ENCODE peak calls at places on chromosomes 13 and 19, in four cellular contexts. One of them, this sample, is unnamed.

GRCh38 chr13:70249332-70250064 is 141.2 kb upstream of the KLHL1 start:
- DNase-seq in heart right ventricle: no peak
- DNase-seq in CD4-positive, alpha-beta T cell: no peak
- DNase-seq in left lung: no peak
- DNase-seq in this sample: no peak

GRCh38 chr19:18100710-18101109 is 3.1 kb downstream of the MAST3 start:
- DNase-seq in heart right ventricle: no peak
- DNase-seq in CD4-positive, alpha-beta T cell: no peak
- DNase-seq in left lung: no peak
- DNase-seq in this sample: peak; percentile 31

GRCh38 chr13:111946214-111946613 is 120.7 kb upstream of the SOX1 start:
- DNase-seq in CD4-positive, alpha-beta T cell: no peak
- DNase-seq in left lung: no peak
- DNase-seq in heart right ventricle: no peak
- DNase-seq in this sample: no peak

GRCh38 chr13:99894105-99894504 is 77.5 kb downstream of the ZIC5 start:
- DNase-seq in CD4-positive, alpha-beta T cell: no peak
- DNase-seq in heart right ventricle: no peak
- DNase-seq in left lung: no peak
- DNase-seq in this sample: no peak

GRCh38 chr13:48838193-48839000 is 137.3 kb upstream of the FNDC3A start:
- DNase-seq in CD4-positive, alpha-beta T cell: no peak
- DNase-seq in left lung: no peak
- DNase-seq in heart right ventricle: no peak
- DNase-seq in this sample: no peak

GRCh38 chr13:105774739-105775460 is 760.6 kb downstream of the EFNB2 start:
- DNase-seq in CD4-positive, alpha-beta T cell: no peak
- DNase-seq in left lung: no peak
- DNase-seq in heart right ventricle: no peak
- DNase-seq in this sample: no peak

GRCh38 chr13:49859568-49859967 is 67.1 kb upstream of the KPNA3 start:
- DNase-seq in left lung: peak; percentile 43
- DNase-seq in CD4-positive, alpha-beta T cell: no peak
- DNase-seq in heart right ventricle: no peak
- DNase-seq in this sample: no peak

GRCh38 chr19:1259873-1260748 is 9.0 kb upstream of the CIRBP start:
- DNase-seq in left lung: peak; percentile 64
- DNase-seq in CD4-positive, alpha-beta T cell: no peak
- DNase-seq in heart right ventricle: no peak
- DNase-seq in this sample: no peak

GRCh38 chr19:19403373-19403901 is 2.0 kb upstream of the GATAD2A start:
- DNase-seq in CD4-positive, alpha-beta T cell: no peak
- DNase-seq in heart right ventricle: no peak
- DNase-seq in left lung: no peak
- DNase-seq in this sample: no peak

GRCh38 chr13:109366521-109366920 is 419.9 kb downstream of the IRS2 start:
- DNase-seq in left lung: no peak
- DNase-seq in CD4-positive, alpha-beta T cell: no peak
- DNase-seq in heart right ventricle: no peak
- DNase-seq in this sample: no peak

GRCh38 chr19:35780717-35781116 is 5.4 kb downstream of the ARHGAP33 start:
- DNase-seq in left lung: no peak
- DNase-seq in CD4-positive, alpha-beta T cell: no peak
- DNase-seq in heart right ventricle: no peak
- DNase-seq in this sample: no peak

GRCh38 chr19:2719910-2720776 is 1.0 kb downstream of the DIRAS1 start:
- DNase-seq in heart right ventricle: peak; percentile 60
- DNase-seq in left lung: no peak
- DNase-seq in CD4-positive, alpha-beta T cell: no peak
- DNase-seq in this sample: peak; percentile 18

GRCh38 chr13:35767256-35767981 is 290.9 kb upstream of the MAB21L1 start:
- DNase-seq in left lung: no peak
- DNase-seq in CD4-positive, alpha-beta T cell: no peak
- DNase-seq in heart right ventricle: no peak
- DNase-seq in this sample: no peak

GRCh38 chr19:11848200-11848593 is 329 bp upstream of the ZNF439 start:
- DNase-seq in heart right ventricle: no peak
- DNase-seq in CD4-positive, alpha-beta T cell: no peak
- DNase-seq in left lung: no peak
- DNase-seq in this sample: no peak

GRCh38 chr19:12194827-12195500 is 32.1 kb downstream of the ZNF136 start:
- DNase-seq in CD4-positive, alpha-beta T cell: peak; percentile 55
- DNase-seq in left lung: peak; percentile 86
- DNase-seq in heart right ventricle: peak; percentile 90
- DNase-seq in this sample: no peak

GRCh38 chr19:7257148-7258041 is 36.8 kb downstream of the INSR start:
- DNase-seq in CD4-positive, alpha-beta T cell: no peak
- DNase-seq in heart right ventricle: peak; percentile 24
- DNase-seq in left lung: peak; percentile 38
- DNase-seq in this sample: no peak

GRCh38 chr13:66159526-66159925 is 1070.6 kb downstream of the PCDH9 start:
- DNase-seq in heart right ventricle: no peak
- DNase-seq in left lung: no peak
- DNase-seq in CD4-positive, alpha-beta T cell: no peak
- DNase-seq in this sample: no peak

GRCh38 chr13:26011996-26012688 is 39.7 kb downstream of the SHISA2 start:
- DNase-seq in heart right ventricle: no peak
- DNase-seq in left lung: peak; percentile 47
- DNase-seq in CD4-positive, alpha-beta T cell: peak; percentile 47
- DNase-seq in this sample: no peak

GRCh38 chr13:27920677-27921420 is 1.0 kb downstream of the PDX1 start:
- DNase-seq in CD4-positive, alpha-beta T cell: no peak
- DNase-seq in heart right ventricle: no peak
- DNase-seq in left lung: no peak
- DNase-seq in this sample: no peak

GRCh38 chr13:78607409-78608253 is 4.3 kb upstream of the POU4F1 start:
- DNase-seq in heart right ventricle: no peak
- DNase-seq in left lung: no peak
- DNase-seq in CD4-positive, alpha-beta T cell: no peak
- DNase-seq in this sample: no peak

GRCh38 chr13:37640499-37640898 is 41.9 kb upstream of the POSTN start:
- DNase-seq in heart right ventricle: no peak
- DNase-seq in CD4-positive, alpha-beta T cell: no peak
- DNase-seq in left lung: no peak
- DNase-seq in this sample: no peak

GRCh38 chr13:45179428-45179827 is 21.4 kb downstream of the KCTD4 start:
- DNase-seq in heart right ventricle: no peak
- DNase-seq in CD4-positive, alpha-beta T cell: no peak
- DNase-seq in left lung: no peak
- DNase-seq in this sample: no peak

GRCh38 chr19:14048439-14049153 is 13.3 kb downstream of the PALM3 start:
- DNase-seq in CD4-positive, alpha-beta T cell: peak; percentile 73
- DNase-seq in heart right ventricle: peak; percentile 42
- DNase-seq in left lung: no peak
- DNase-seq in this sample: peak; percentile 63

GRCh38 chr19:1445185-1445931 is 4.6 kb upstream of the APC2 start:
- DNase-seq in left lung: peak; percentile 63
- DNase-seq in CD4-positive, alpha-beta T cell: peak; percentile 66
- DNase-seq in heart right ventricle: peak; percentile 46
- DNase-seq in this sample: peak; percentile 83

GRCh38 chr19:31957711-31958110 is 387.7 kb upstream of the ZNF507 start:
- DNase-seq in left lung: no peak
- DNase-seq in CD4-positive, alpha-beta T cell: no peak
- DNase-seq in heart right ventricle: no peak
- DNase-seq in this sample: no peak

GRCh38 chr19:48169974-48170803 is at the start of the genes LIG1 and ZSWIM9:
- DNase-seq in left lung: peak; percentile 93
- DNase-seq in CD4-positive, alpha-beta T cell: peak; percentile 86
- DNase-seq in heart right ventricle: peak; percentile 91
- DNase-seq in this sample: peak; percentile 87
- TF ChIP-seq CTCF in left lung: no peak
- TF ChIP-seq CTCF in CD4-positive, alpha-beta T cell: no peak
- TF ChIP-seq CTCF in heart right ventricle: peak; percentile 51
- TF ChIP-seq CTCF in this sample: no peak

GRCh38 chr19:53308339-53308811 is 25.2 kb upstream of the ZNF845 start:
- DNase-seq in CD4-positive, alpha-beta T cell: no peak
- DNase-seq in heart right ventricle: no peak
- DNase-seq in left lung: no peak
- DNase-seq in this sample: peak; percentile 26
- TF ChIP-seq CTCF in CD4-positive, alpha-beta T cell: no peak
- TF ChIP-seq CTCF in heart right ventricle: peak; percentile 58
- TF ChIP-seq CTCF in left lung: no peak
- TF ChIP-seq CTCF in this sample: peak; percentile 76

GRCh38 chr19:50877338-50877737 is 4.1 kb downstream of the KLK2 start:
- DNase-seq in heart right ventricle: no peak
- DNase-seq in CD4-positive, alpha-beta T cell: no peak
- DNase-seq in left lung: no peak
- DNase-seq in this sample: no peak
- TF ChIP-seq CTCF in heart right ventricle: no peak
- TF ChIP-seq CTCF in CD4-positive, alpha-beta T cell: no peak
- TF ChIP-seq CTCF in left lung: no peak
- TF ChIP-seq CTCF in this sample: no peak

GRCh38 chr13:33016414-33017409 is at the start of gene KL:
- DNase-seq in left lung: peak; percentile 46
- DNase-seq in CD4-positive, alpha-beta T cell: no peak
- DNase-seq in heart right ventricle: peak; percentile 38
- DNase-seq in this sample: peak; percentile 17
- TF ChIP-seq CTCF in left lung: no peak
- TF ChIP-seq CTCF in CD4-positive, alpha-beta T cell: no peak
- TF ChIP-seq CTCF in heart right ventricle: peak; percentile 36
- TF ChIP-seq CTCF in this sample: peak; percentile 14

DNA sequence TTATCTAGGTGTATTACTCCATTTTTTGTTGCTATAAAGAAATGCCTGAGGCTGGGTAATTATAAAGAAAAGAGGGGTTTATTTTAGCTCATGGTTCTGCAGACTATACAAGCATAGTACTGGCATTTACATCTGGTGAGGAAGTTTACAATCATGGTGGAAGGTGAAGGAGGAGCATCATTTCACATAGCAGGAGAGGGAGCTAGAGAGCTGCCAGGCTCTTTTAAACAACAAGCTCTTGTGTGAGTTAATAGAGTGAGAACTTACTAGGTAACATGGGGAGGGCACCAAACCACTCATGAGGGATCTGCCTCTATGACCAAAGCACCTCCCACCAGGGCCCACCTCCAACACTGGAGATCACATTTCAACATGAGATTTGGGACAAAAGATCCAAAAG is 221.7 kb upstream of the GPC6 start:
- DNase-seq in left lung: no peak
- DNase-seq in heart right ventricle: no peak
- DNase-seq in CD4-positive, alpha-beta T cell: no peak
- DNase-seq in this sample: no peak
- TF ChIP-seq CTCF in left lung: no peak
- TF ChIP-seq CTCF in heart right ventricle: no peak
- TF ChIP-seq CTCF in CD4-positive, alpha-beta T cell: no peak
- TF ChIP-seq CTCF in this sample: peak; percentile 21

DNA sequence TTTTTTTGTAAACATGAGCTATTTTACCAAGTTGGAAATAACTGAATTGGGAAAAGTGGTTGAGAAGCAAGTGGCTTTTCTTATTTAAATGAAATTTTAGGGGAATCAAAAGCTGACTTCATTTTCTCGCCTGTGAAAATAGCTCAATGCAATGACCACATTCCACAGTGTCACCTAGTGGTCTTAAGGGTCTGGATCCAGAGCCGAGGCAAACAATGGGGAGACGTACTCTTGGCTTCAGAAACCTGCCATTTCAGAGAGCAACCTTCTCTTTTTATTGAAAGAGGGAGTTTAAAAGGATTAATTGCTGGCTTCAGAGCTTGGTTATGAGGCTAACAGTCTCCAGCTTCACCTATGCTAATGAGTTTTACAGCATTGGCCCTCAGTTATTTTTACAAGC is 39.7 kb upstream of the RXFP2 start:
- DNase-seq in heart right ventricle: no peak
- DNase-seq in CD4-positive, alpha-beta T cell: no peak
- DNase-seq in left lung: no peak
- DNase-seq in this sample: peak; percentile 5
- TF ChIP-seq CTCF in heart right ventricle: peak; percentile 45
- TF ChIP-seq CTCF in CD4-positive, alpha-beta T cell: no peak
- TF ChIP-seq CTCF in left lung: no peak
- TF ChIP-seq CTCF in this sample: peak; percentile 17